ENCODE peak calls at places on chromosomes 6 and 20, in ten cellular contexts. One of them, this sample, is unnamed.

GRCh38 chr6:116424001-116424400 is 37.2 kb upstream of the CALHM6 start:
- DNase-seq in spleen: no peak
- DNase-seq in A549: peak; percentile 17
- DNase-seq in body of pancreas: no peak
- DNase-seq in prostate gland: no peak
- DNase-seq in erythroblast: no peak
- DNase-seq in Peyer's patch: no peak
- DNase-seq in IMR-90: peak; percentile 78
- DNase-seq in H1: no peak
- DNase-seq in uterus: no peak
- DNase-seq in this sample: no peak

GRCh38 chr6:165906-166305 is 126.4 kb upstream of the DUSP22 start:
- DNase-seq in prostate gland: no peak
- DNase-seq in erythroblast: no peak
- DNase-seq in body of pancreas: no peak
- DNase-seq in Peyer's patch: no peak
- DNase-seq in A549: no peak
- DNase-seq in spleen: no peak
- DNase-seq in uterus: no peak
- DNase-seq in IMR-90: no peak
- DNase-seq in H1: no peak
- DNase-seq in this sample: no peak

GRCh38 chr20:21826946-21827345 is 121.5 kb downstream of the PAX1 start:
- DNase-seq in spleen: no peak
- DNase-seq in body of pancreas: no peak
- DNase-seq in IMR-90: no peak
- DNase-seq in Peyer's patch: no peak
- DNase-seq in H1: no peak
- DNase-seq in uterus: no peak
- DNase-seq in prostate gland: no peak
- DNase-seq in erythroblast: no peak
- DNase-seq in A549: no peak
- DNase-seq in this sample: no peak

GRCh38 chr20:60037120-60037499 is 78.9 kb downstream of the CDH26 start:
- DNase-seq in erythroblast: no peak
- DNase-seq in body of pancreas: no peak
- DNase-seq in Peyer's patch: no peak
- DNase-seq in uterus: no peak
- DNase-seq in prostate gland: no peak
- DNase-seq in A549: peak; percentile 32
- DNase-seq in H1: no peak
- DNase-seq in spleen: no peak
- DNase-seq in IMR-90: peak; percentile 59
- DNase-seq in this sample: no peak

GRCh38 chr20:33649201-33649631 is 12.9 kb upstream of the C20orf144 start:
- DNase-seq in Peyer's patch: no peak
- DNase-seq in body of pancreas: peak; percentile 31
- DNase-seq in prostate gland: no peak
- DNase-seq in uterus: peak; percentile 37
- DNase-seq in H1: no peak
- DNase-seq in spleen: peak; percentile 68
- DNase-seq in A549: no peak
- DNase-seq in IMR-90: no peak
- DNase-seq in erythroblast: no peak
- DNase-seq in this sample: peak; percentile 82

GRCh38 chr20:15236812-15237211 is 899.4 kb upstream of the FLRT3 start:
- DNase-seq in uterus: no peak
- DNase-seq in Peyer's patch: no peak
- DNase-seq in body of pancreas: peak; percentile 50
- DNase-seq in H1: peak; percentile 61
- DNase-seq in A549: peak; percentile 74
- DNase-seq in erythroblast: peak; percentile 1
- DNase-seq in spleen: no peak
- DNase-seq in IMR-90: peak; percentile 5
- DNase-seq in prostate gland: no peak
- DNase-seq in this sample: no peak

GRCh38 chr6:2841264-2842138 is at the start of gene SERPINB1:
- DNase-seq in Peyer's patch: peak; percentile 96
- DNase-seq in uterus: peak; percentile 81
- DNase-seq in IMR-90: peak; percentile 97
- DNase-seq in spleen: peak; percentile 99
- DNase-seq in erythroblast: peak; percentile 90
- DNase-seq in prostate gland: peak; percentile 63
- DNase-seq in H1: peak; percentile 83
- DNase-seq in A549: peak; percentile 90
- DNase-seq in body of pancreas: peak; percentile 92
- DNase-seq in this sample: peak; percentile 92

GRCh38 chr20:44714102-44714700 is 968 bp upstream of the CCN5 start:
- DNase-seq in IMR-90: no peak
- DNase-seq in body of pancreas: no peak
- DNase-seq in spleen: no peak
- DNase-seq in prostate gland: peak; percentile 41
- DNase-seq in H1: no peak
- DNase-seq in A549: no peak
- DNase-seq in erythroblast: no peak
- DNase-seq in uterus: no peak
- DNase-seq in Peyer's patch: peak; percentile 16
- DNase-seq in this sample: no peak

GRCh38 chr6:85458184-85458583 is 8.3 kb downstream of the NT5E start:
- DNase-seq in erythroblast: no peak
- DNase-seq in IMR-90: no peak
- DNase-seq in prostate gland: no peak
- DNase-seq in Peyer's patch: no peak
- DNase-seq in body of pancreas: no peak
- DNase-seq in spleen: no peak
- DNase-seq in uterus: no peak
- DNase-seq in H1: no peak
- DNase-seq in A549: no peak
- DNase-seq in this sample: no peak

GRCh38 chr6:138387577-138388368 is 10.1 kb downstream of the SMIM28 start:
- DNase-seq in Peyer's patch: no peak
- DNase-seq in spleen: no peak
- DNase-seq in prostate gland: peak; percentile 79
- DNase-seq in body of pancreas: no peak
- DNase-seq in uterus: no peak
- DNase-seq in IMR-90: no peak
- DNase-seq in A549: no peak
- DNase-seq in erythroblast: no peak
- DNase-seq in H1: no peak
- DNase-seq in this sample: no peak

GRCh38 chr6:11969092-11969491 is 43.0 kb upstream of the HIVEP1 start:
- DNase-seq in A549: no peak
- DNase-seq in spleen: no peak
- DNase-seq in H1: no peak
- DNase-seq in prostate gland: no peak
- DNase-seq in IMR-90: peak; percentile 54
- DNase-seq in Peyer's patch: no peak
- DNase-seq in uterus: no peak
- DNase-seq in body of pancreas: no peak
- DNase-seq in erythroblast: no peak
- DNase-seq in this sample: no peak

GRCh38 chr6:142372348-142372747 is 70.5 kb downstream of the ADGRG6 start:
- DNase-seq in body of pancreas: no peak
- DNase-seq in Peyer's patch: no peak
- DNase-seq in uterus: no peak
- DNase-seq in erythroblast: no peak
- DNase-seq in IMR-90: peak; percentile 79
- DNase-seq in prostate gland: no peak
- DNase-seq in A549: peak; percentile 83
- DNase-seq in spleen: no peak
- DNase-seq in H1: no peak
- DNase-seq in this sample: no peak

GRCh38 chr20:59735917-59736316 is 131.6 kb downstream of the PHACTR3 start:
- DNase-seq in uterus: no peak
- DNase-seq in body of pancreas: peak; percentile 34
- DNase-seq in A549: no peak
- DNase-seq in Peyer's patch: no peak
- DNase-seq in H1: no peak
- DNase-seq in erythroblast: no peak
- DNase-seq in spleen: no peak
- DNase-seq in IMR-90: no peak
- DNase-seq in prostate gland: no peak
- DNase-seq in this sample: peak; percentile 58

DNA sequence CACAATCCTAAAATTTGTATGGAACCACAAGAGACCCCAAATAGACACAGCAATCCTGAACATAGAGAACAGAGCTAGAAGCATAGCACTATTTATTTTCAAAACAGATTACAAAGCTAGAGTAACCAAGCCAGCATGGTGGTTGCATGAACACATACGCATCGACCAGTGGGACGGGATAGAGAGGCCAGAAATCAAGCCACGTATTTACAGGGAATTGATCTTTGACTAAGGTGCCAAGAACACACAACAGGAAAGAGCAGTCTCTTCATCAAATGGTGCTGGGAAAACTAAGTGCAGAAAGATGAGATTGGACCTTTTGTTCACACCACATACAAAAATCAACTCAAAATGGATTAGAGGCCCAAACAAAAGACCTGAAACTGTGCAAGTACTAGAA is 21.1 kb downstream of the TTLL2 start:
- DNase-seq in Peyer's patch: no peak
- DNase-seq in A549: no peak
- DNase-seq in IMR-90: no peak
- DNase-seq in erythroblast: no peak
- DNase-seq in H1: no peak
- DNase-seq in uterus: no peak
- DNase-seq in spleen: no peak
- DNase-seq in body of pancreas: no peak
- DNase-seq in prostate gland: no peak
- DNase-seq in this sample: no peak
- TF ChIP-seq POLR2A in Peyer's patch: no peak
- TF ChIP-seq POLR2A in A549: no peak
- TF ChIP-seq POLR2A in IMR-90: no peak
- TF ChIP-seq POLR2A in erythroblast: no peak
- TF ChIP-seq POLR2A in H1: no peak
- TF ChIP-seq POLR2A in uterus: no peak
- TF ChIP-seq POLR2A in spleen: no peak
- TF ChIP-seq POLR2A in body of pancreas: no peak
- TF ChIP-seq POLR2A in prostate gland: no peak
- TF ChIP-seq POLR2A in this sample: no peak

GRCh38 chr6:113856571-113857564 is at the start of gene MARCKS:
- DNase-seq in Peyer's patch: peak; percentile 88
- DNase-seq in H1: peak; percentile 84
- DNase-seq in spleen: peak; percentile 92
- DNase-seq in A549: peak; percentile 80
- DNase-seq in body of pancreas: peak; percentile 87
- DNase-seq in prostate gland: peak; percentile 84
- DNase-seq in uterus: peak; percentile 80
- DNase-seq in erythroblast: peak; percentile 80
- DNase-seq in IMR-90: peak; percentile 92
- DNase-seq in this sample: peak; percentile 87
- TF ChIP-seq POLR2A in Peyer's patch: peak; percentile 85
- TF ChIP-seq POLR2A in H1: peak; percentile 67
- TF ChIP-seq POLR2A in spleen: no peak
- TF ChIP-seq POLR2A in A549: no peak
- TF ChIP-seq POLR2A in body of pancreas: peak; percentile 95
- TF ChIP-seq POLR2A in prostate gland: peak; percentile 89
- TF ChIP-seq POLR2A in uterus: peak; percentile 84
- TF ChIP-seq POLR2A in erythroblast: no peak
- TF ChIP-seq POLR2A in IMR-90: peak; percentile 82
- TF ChIP-seq POLR2A in this sample: peak; percentile 29

GRCh38 chr6:166338854-166339253 is 3.5 kb downstream of the SFT2D1 start:
- DNase-seq in erythroblast: no peak
- DNase-seq in spleen: no peak
- DNase-seq in A549: no peak
- DNase-seq in prostate gland: no peak
- DNase-seq in H1: no peak
- DNase-seq in body of pancreas: no peak
- DNase-seq in IMR-90: no peak
- DNase-seq in Peyer's patch: no peak
- DNase-seq in uterus: no peak
- DNase-seq in this sample: no peak
- TF ChIP-seq POLR2A in erythroblast: no peak
- TF ChIP-seq POLR2A in spleen: no peak
- TF ChIP-seq POLR2A in A549: no peak
- TF ChIP-seq POLR2A in prostate gland: no peak
- TF ChIP-seq POLR2A in H1: no peak
- TF ChIP-seq POLR2A in body of pancreas: no peak
- TF ChIP-seq POLR2A in IMR-90: no peak
- TF ChIP-seq POLR2A in Peyer's patch: no peak
- TF ChIP-seq POLR2A in uterus: no peak
- TF ChIP-seq POLR2A in this sample: no peak

GRCh38 chr6:41922154-41922553 is 855 bp downstream of the BYSL start:
- DNase-seq in prostate gland: no peak
- DNase-seq in erythroblast: peak; percentile 50
- DNase-seq in A549: no peak
- DNase-seq in IMR-90: no peak
- DNase-seq in Peyer's patch: no peak
- DNase-seq in H1: no peak
- DNase-seq in uterus: no peak
- DNase-seq in body of pancreas: no peak
- DNase-seq in spleen: no peak
- DNase-seq in this sample: no peak

GRCh38 chr6:41917528-41917927 is 3.4 kb downstream of the MED20 start:
- DNase-seq in spleen: no peak
- DNase-seq in Peyer's patch: no peak
- DNase-seq in uterus: no peak
- DNase-seq in body of pancreas: no peak
- DNase-seq in A549: peak; percentile 84
- DNase-seq in prostate gland: no peak
- DNase-seq in IMR-90: peak; percentile 96
- DNase-seq in erythroblast: peak; percentile 47
- DNase-seq in H1: no peak
- DNase-seq in this sample: no peak

GRCh38 chr6:41921712-41921998 is 356 bp downstream of the BYSL start:
- DNase-seq in Peyer's patch: no peak
- DNase-seq in uterus: no peak
- DNase-seq in spleen: no peak
- DNase-seq in body of pancreas: no peak
- DNase-seq in IMR-90: no peak
- DNase-seq in A549: no peak
- DNase-seq in prostate gland: peak; percentile 17
- DNase-seq in H1: no peak
- DNase-seq in erythroblast: peak; percentile 74
- DNase-seq in this sample: no peak

DNA sequence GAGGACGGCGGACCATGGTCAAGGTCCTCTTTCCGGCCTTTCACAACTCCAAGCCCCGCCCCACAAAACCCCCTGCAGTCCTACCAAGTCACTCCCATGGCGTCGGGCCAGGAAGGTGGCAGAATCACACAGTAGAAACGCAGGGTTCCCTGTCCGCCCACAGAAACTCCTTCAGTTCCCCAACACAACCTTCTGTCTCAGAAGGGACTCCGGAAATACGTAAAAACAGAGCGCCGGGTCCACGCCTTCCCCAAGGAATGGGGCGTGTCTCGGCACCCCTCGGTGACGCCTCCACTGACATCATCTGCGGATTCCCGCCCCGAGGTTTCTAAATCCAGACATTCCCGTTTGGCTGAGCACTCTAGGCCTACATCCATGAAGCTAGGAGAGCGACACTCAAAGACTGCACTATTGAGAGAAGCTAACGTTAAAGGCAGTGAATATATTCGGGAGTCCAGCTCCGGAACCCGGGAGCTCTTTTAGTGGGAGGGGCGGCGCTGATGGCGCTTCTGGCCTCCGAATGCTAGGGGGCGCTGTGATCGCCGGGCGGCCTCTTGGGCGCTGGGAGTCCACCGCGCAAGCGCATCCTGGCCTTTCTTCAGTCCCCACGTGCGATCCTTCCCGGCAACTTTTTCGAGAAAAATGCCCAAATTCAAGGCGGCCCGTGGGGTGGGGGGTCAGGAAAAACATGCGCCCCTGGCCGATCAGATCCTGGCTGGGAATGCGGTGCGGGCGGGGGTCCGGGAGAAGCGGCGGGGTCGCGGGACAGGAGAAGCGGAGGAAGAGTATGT is at the start of the genes BYSL and MED20:
- DNase-seq in IMR-90: peak; percentile 94
- DNase-seq in uterus: peak; percentile 92
- DNase-seq in H1: peak; percentile 97
- DNase-seq in prostate gland: peak; percentile 95
- DNase-seq in spleen: peak; percentile 97
- DNase-seq in Peyer's patch: peak; percentile 95
- DNase-seq in A549: peak; percentile 97
- DNase-seq in body of pancreas: peak; percentile 93
- DNase-seq in erythroblast: peak; percentile 96
- DNase-seq in this sample: peak; percentile 94
- TF ChIP-seq POLR2A in IMR-90: peak; percentile 78
- TF ChIP-seq POLR2A in uterus: peak; percentile 30
- TF ChIP-seq POLR2A in H1: peak; percentile 80
- TF ChIP-seq POLR2A in prostate gland: peak; percentile 66
- TF ChIP-seq POLR2A in spleen: peak; percentile 49
- TF ChIP-seq POLR2A in Peyer's patch: peak; percentile 80
- TF ChIP-seq POLR2A in A549: no peak
- TF ChIP-seq POLR2A in body of pancreas: peak; percentile 85
- TF ChIP-seq POLR2A in erythroblast: peak; percentile 88
- TF ChIP-seq POLR2A in this sample: no peak

This sample was measured in suprapubic skin.